ENCODE peak calls at places on chromosomes 11 and 22, in four cellular contexts. K is IMR-90, D is A549, J is SK-N-SH. V is an unnamed sample.

GRCh38 chr11:120235024-120235628 is 4.8 kb upstream of the POU2F3 start:
- DNase-seq in K (peak; percentile 43), D (peak; percentile 68), J (peak; percentile 78), V (no peak)

GRCh38 chr22:41983516-41983915 is 14.3 kb downstream of the SEPTIN3 start:
- DNase-seq in K (no peak), D (no peak), J (no peak), V (no peak)

GRCh38 chr11:128448487-128448886 is 138.9 kb downstream of the ETS1 start:
- DNase-seq in K (peak; percentile 87), D (peak; percentile 75), J (no peak), V (no peak)

GRCh38 chr11:2427721-2428321 is 16.5 kb downstream of the TRPM5 start:
- DNase-seq in K (no peak), D (no peak), J (no peak), V (no peak)

GRCh38 chr11:83019888-83020579 is 51.7 kb downstream of the RAB30 start:
- DNase-seq in K (no peak), D (no peak), J (no peak), V (no peak)

GRCh38 chr11:44484211-44484610 is 81.3 kb upstream of the CD82 start:
- DNase-seq in K (peak; percentile 5), D (peak; percentile 38), J (peak; percentile 68), V (no peak)

GRCh38 chr22:30123463-30123862 is 43.2 kb downstream of the HORMAD2 start:
- DNase-seq in K (no peak), D (no peak), J (no peak), V (no peak)

GRCh38 chr22:49964493-49965290 is 4.1 kb downstream of the PIM3 start:
- DNase-seq in K (no peak), D (no peak), J (peak; percentile 10), V (no peak)

GRCh38 chr11:115769891-115770290 is 265.7 kb upstream of the CADM1 start:
- DNase-seq in K (no peak), D (no peak), J (no peak), V (no peak)

GRCh38 chr11:20099527-20099926 is 60.7 kb downstream of the DBX1 start:
- DNase-seq in K (no peak), D (no peak), J (no peak), V (no peak)

GRCh38 chr11:46858920-46859531 is 12.9 kb upstream of the CKAP5 start:
- DNase-seq in K (no peak), D (no peak), J (no peak), V (no peak)

GRCh38 chr11:130881475-130882137 is 34.7 kb downstream of the SNX19 start:
- DNase-seq in K (no peak), D (no peak), J (no peak), V (no peak)

GRCh38 chr11:61019037-61019817 is 47.7 kb downstream of the CD6 start:
- DNase-seq in K (no peak), D (no peak), J (no peak), V (no peak)

GRCh38 chr11:34731596-34731995 is 110.7 kb downstream of the EHF start:
- DNase-seq in K (no peak), D (no peak), J (no peak), V (no peak)

GRCh38 chr11:2515401-2516275 is 70.8 kb downstream of the KCNQ1 start:
- DNase-seq in K (no peak), D (no peak), J (peak; percentile 15), V (no peak)

GRCh38 chr22:40418366-40419201 is 48.2 kb downstream of the SGSM3 start:
- DNase-seq in K (peak; percentile 56), D (no peak), J (no peak), V (no peak)

GRCh38 chr11:116042125-116042524 is 537.9 kb upstream of the CADM1 start:
- DNase-seq in K (no peak), D (no peak), J (no peak), V (no peak)

GRCh38 chr11:47847892-47848635 is at the start of gene NUP160:
- DNase-seq in K (peak; percentile 29), D (peak; percentile 73), J (peak; percentile 90), V (no peak)

GRCh38 chr11:122368796-122369195 is 252.8 kb upstream of the BLID start:
- DNase-seq in K (no peak), D (no peak), J (no peak), V (no peak)

GRCh38 chr11:67607507-67607906 is 771 bp downstream of the NDUFV1 start:
- DNase-seq in K (no peak), D (no peak), J (no peak), V (no peak)

GRCh38 chr11:13308704-13309103 is 31.1 kb downstream of the BMAL1 start:
- DNase-seq in K (no peak), D (no peak), J (no peak), V (no peak)

GRCh38 chr22:22165936-22166710 is 78.5 kb upstream of the VPREB1 start:
- DNase-seq in K (no peak), D (no peak), J (no peak), V (no peak)

GRCh38 chr11:83194284-83195175 is 1.0 kb downstream of the ANKRD42 start:
- DNase-seq in K (peak; percentile 77), D (peak; percentile 39), J (peak; percentile 52), V (no peak)

GRCh38 chr11:71433648-71434450 is 14.3 kb downstream of the DHCR7 start:
- DNase-seq in K (no peak), D (no peak), J (no peak), V (no peak)

GRCh38 chr11:72813740-72814138 is 472 bp upstream of the ATG16L2 start:
- DNase-seq in K (peak; percentile 66), D (peak; percentile 89), J (peak; percentile 91), V (no peak)

GRCh38 chr22:30265131-30265720 is 1.4 kb downstream of the OSM start:
- DNase-seq in K (no peak), D (no peak), J (no peak), V (no peak)

GRCh38 chr11:13036235-13036634 is 27.1 kb downstream of the RASSF10 start:
- DNase-seq in K (no peak), D (no peak), J (no peak), V (no peak)

GRCh38 chr11:124896821-124897391 is 759 bp downstream of the ROBO4 start:
- DNase-seq in K (no peak), D (no peak), J (peak; percentile 12), V (no peak)

GRCh38 chr11:25615841-25616240 is 716.1 kb upstream of the ANO3 start:
- DNase-seq in K (no peak), D (no peak), J (no peak), V (no peak)

GRCh38 chr11:25613899-25614298 is 718.0 kb upstream of the ANO3 start:
- DNase-seq in K (no peak), D (no peak), J (no peak), V (no peak)

GRCh38 chr11:25612806-25613205 is 719.1 kb upstream of the ANO3 start:
- DNase-seq in K (no peak), D (no peak), J (no peak), V (no peak)

DNA sequence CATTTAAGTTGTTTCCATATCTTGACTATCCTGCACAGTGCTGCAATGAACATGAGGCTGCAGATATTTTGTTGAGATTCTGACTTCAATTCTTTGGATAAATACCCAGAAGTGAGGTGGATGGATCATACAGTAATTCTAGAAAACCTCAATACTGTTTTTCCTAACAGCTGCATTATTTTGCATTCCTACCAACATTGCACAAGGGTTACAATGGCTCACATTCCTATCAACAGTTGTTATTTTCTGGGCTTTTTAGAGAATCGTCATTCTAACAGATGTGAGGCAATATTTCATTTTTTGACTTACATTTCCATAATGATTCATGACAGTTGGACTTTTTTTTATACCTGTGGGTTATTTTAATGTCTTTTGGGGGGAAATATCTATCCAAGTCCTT is 716.9 kb upstream of the ANO3 start:
- DNase-seq in K (no peak), D (no peak), J (no peak), V (no peak)
- TF ChIP-seq SMC3 in K (no peak), D (no peak), J (no peak), V (no peak)

GRCh38 chr22:44400763-44401060 is 88.0 kb upstream of the SHISAL1 start:
- DNase-seq in K (no peak), D (no peak), J (peak; percentile 11), V (no peak)

GRCh38 chr22:44404341-44405020 is 91.7 kb upstream of the SHISAL1 start:
- DNase-seq in K (no peak), D (no peak), J (no peak), V (no peak)

GRCh38 chr22:44403166-44403565 is 90.4 kb upstream of the SHISAL1 start:
- DNase-seq in K (no peak), D (no peak), J (no peak), V (no peak)

GRCh38 chr22:44403930-44404329 is 91.2 kb upstream of the SHISAL1 start:
- DNase-seq in K (no peak), D (no peak), J (no peak), V (no peak)

DNA sequence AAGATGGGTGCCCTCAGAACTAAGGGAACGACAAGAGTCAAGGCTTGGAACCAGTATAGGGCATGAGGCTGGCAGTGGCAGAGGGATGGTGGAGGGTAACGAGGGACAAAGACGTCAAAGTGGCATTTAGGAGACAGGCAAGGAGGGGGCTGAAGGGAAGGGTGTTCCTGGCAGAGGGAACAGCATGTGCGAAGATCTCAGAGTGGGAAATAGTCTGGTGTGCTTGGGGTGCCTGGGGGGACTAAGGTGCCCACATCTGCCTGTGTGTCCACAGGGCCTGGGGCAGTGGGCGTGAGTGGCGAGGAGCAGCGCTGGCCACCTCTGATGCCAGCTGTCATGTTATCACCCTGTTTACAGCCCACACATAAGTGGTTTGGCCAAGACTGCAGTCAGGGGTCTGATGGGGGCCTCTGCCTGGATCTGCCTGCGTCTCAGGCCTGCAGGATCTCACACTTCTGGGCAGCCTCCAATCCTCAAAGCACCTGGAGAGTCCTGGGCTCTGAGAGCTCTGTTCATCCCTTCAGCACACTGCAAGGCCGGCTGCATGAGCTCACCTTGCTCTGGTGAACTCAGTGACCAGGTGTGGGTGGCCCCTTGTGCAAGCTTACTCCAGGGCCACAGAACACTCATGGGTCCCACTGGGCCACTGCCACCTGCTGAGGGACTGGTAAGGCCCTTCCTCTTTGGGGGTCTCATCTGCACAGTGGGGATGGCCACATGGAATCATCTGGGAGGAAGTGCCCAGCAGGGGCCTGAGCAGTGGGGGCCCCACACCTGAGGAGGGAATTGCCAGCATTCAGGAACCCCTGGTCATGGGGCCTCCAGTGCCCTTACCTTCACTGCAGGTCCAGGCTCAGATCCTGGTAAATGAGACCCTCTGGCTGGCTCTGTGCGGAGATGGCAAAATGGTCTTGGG is 89.7 kb upstream of the SHISAL1 start:
- DNase-seq in K (no peak), D (no peak), J (peak; percentile 11), V (no peak)
- TF ChIP-seq SMC3 in K (no peak), D (no peak), J (no peak), V (no peak)

DNA sequence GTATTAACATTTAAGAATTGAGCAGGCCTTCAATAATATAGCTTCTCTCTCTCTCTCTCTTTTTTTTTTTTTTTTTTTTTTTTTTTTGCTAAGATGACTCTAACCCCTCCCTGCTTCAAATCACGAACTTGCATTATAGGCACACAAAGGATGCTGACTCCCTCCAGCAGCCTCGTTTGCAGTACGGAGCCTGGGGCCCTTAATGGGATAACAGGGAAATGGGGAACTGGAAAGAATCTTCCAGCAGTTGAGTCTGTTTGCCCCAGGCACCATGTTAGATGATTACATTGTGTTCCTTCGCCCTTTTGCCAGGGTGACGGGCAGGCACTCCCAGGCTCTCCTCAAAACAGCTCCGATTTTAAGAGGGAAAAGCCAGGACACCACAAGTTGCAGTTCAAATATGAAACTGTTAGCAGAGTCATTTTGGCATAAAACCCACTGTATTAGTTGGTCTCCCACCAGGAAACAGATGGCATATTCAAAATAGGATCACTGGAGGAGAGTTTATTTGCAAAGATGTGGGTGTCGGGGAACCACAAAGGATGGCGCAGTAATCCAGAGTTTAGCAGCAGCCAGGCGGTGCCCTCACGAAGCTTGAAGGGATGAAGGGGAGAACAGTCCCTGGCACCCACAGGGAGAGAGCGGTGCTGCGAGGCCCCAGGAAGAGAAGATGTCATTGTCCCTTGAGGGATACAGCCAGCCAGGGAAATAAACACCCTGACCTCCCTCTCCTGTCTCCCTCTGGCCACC is 26.5 kb upstream of the TREH start:
- DNase-seq in K (no peak), D (no peak), J (peak; percentile 38), V (no peak)
- TF ChIP-seq SMC3 in K (no peak), D (no peak), J (no peak), V (no peak)

GRCh38 chr11:134155456-134155855 is 68.3 kb downstream of the NCAPD3 start:
- DNase-seq in K (no peak), D (no peak), J (no peak), V (no peak)
- TF ChIP-seq SMC3 in K (no peak), D (no peak), J (no peak), V (no peak)

V was measured in GM12878.